ENCODE peak calls at places on chromosomes 6 and 20, in eight cellular contexts. M is kidney, U is RWPE1, T is endothelial cell, R is right lobe of liver, J is GM10248, B is WTC11, X is AG09319. S is an unnamed sample.

GRCh38 chr6:50610562-50610961 is 102.8 kb upstream of the TFAP2D start:
- DNase-seq in M (no peak), U (no peak), T (no peak), R (no peak), J (no peak), B (no peak), X (no peak), S (no peak)

GRCh38 chr6:160882741-160883340 is 108.7 kb upstream of the MAP3K4 start:
- DNase-seq in M (no peak), U (peak), T (no peak), R (no peak), J (no peak), B (no peak), X (no peak), S (no peak)

GRCh38 chr6:151164383-151164782 is 75.4 kb upstream of the AKAP12 start:
- DNase-seq in M (no peak), U (no peak), T (no peak), R (no peak), J (no peak), B (no peak), X (no peak), S (no peak)

GRCh38 chr20:38601216-38602184 is at the start of gene ARHGAP40:
- DNase-seq in M (peak), U (peak), T (peak), R (no peak), J (peak), B (peak), X (no peak), S (no peak)

GRCh38 chr20:44886276-44886671 is 769 bp downstream of the YWHAB start:
- DNase-seq in M (no peak), U (peak), T (no peak), R (no peak), J (no peak), B (no peak), X (no peak), S (no peak)

GRCh38 chr6:18053555-18054445 is 66.4 kb upstream of the KIF13A start:
- DNase-seq in M (no peak), U (no peak), T (no peak), R (no peak), J (no peak), B (no peak), X (no peak), S (no peak)

GRCh38 chr6:42249279-42249678 is 31.6 kb upstream of the MRPS10 start:
- DNase-seq in M (no peak), U (peak), T (no peak), R (no peak), J (no peak), B (no peak), X (no peak), S (no peak)

GRCh38 chr6:170186006-170186908 is 104.6 kb downstream of the DLL1 start:
- DNase-seq in M (no peak), U (peak), T (no peak), R (no peak), J (no peak), B (no peak), X (no peak), S (peak)

GRCh38 chr6:170147832-170148708 is 142.8 kb downstream of the DLL1 start:
- DNase-seq in M (peak), U (no peak), T (no peak), R (peak), J (peak), B (peak), X (no peak), S (peak)

GRCh38 chr6:53813096-53813495 is 18.3 kb downstream of the LRRC1 start:
- DNase-seq in M (no peak), U (no peak), T (no peak), R (no peak), J (no peak), B (no peak), X (no peak), S (no peak)

GRCh38 chr20:45459606-45460005 is 9.9 kb upstream of the WFDC2 start:
- DNase-seq in M (no peak), U (no peak), T (no peak), R (no peak), J (no peak), B (no peak), X (no peak), S (no peak)

GRCh38 chr6:36578030-36578825 is 15.9 kb upstream of the SRSF3 start:
- DNase-seq in M (no peak), U (no peak), T (no peak), R (no peak), J (no peak), B (no peak), X (no peak), S (no peak)

GRCh38 chr6:5738211-5738610 is 268.5 kb downstream of the NRN1 start:
- DNase-seq in M (no peak), U (no peak), T (no peak), R (no peak), J (no peak), B (no peak), X (no peak), S (no peak)

GRCh38 chr20:63639093-63639860 is 12.4 kb upstream of the GMEB2 start:
- DNase-seq in M (peak), U (no peak), T (no peak), R (no peak), J (no peak), B (no peak), X (no peak), S (no peak)

GRCh38 chr20:1912056-1912455 is 16.8 kb downstream of the SIRPA start:
- DNase-seq in M (no peak), U (no peak), T (no peak), R (no peak), J (no peak), B (no peak), X (no peak), S (no peak)

GRCh38 chr6:10613077-10613476 is 81.3 kb downstream of the C6orf52 start:
- DNase-seq in M (no peak), U (no peak), T (no peak), R (no peak), J (no peak), B (no peak), X (no peak), S (no peak)

DNA sequence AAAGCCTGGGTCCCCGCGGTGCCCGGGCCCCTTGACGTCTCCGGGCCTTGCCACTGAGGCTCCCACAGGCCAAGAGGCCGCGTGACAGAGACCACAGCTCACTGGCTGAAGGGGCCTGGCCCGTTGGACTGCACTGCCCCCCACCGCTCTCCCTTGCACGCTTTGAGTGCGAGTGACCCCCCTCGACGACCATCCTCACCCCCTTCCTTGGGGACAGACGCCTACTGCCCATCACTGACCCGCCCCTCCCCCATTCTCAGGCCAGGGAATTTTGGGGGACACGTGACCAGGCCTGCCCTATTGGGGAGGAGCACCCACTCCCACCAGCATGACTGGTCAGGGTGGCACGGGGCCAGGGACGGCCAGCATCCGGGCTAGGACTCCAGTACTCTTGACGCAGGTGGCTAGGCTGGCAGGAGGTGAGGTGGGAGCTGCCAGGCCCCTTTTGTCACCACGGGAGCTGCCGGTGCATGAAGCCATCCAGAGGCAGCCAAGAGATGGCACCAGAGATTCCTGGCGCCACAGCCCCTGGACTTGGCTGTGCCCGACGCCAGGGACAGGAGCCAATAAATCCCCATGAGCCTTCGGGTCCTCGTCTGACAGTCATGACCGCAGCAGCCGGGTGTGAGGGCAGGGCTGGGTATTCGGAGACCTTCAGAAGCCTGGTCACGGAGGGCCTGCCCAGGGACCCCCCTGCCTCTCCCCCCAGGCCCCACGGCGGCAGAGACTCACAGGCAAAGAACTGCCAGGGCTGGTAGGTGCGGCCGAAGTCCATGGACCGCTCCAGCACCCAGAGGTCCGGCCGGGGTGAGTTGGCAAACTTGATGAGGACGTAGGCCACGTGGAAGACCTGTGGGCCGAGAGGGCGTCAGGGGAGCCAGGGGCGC is 14.5 kb downstream of the LAMA5 start:
- DNase-seq in M (no peak), U (peak), T (no peak), R (peak), J (no peak), B (no peak), X (no peak), S (no peak)
- TF ChIP-seq CTCF in M (peak), U (peak), T (no peak), R (peak), J (no peak), B (no peak), X (no peak), S (peak)

DNA sequence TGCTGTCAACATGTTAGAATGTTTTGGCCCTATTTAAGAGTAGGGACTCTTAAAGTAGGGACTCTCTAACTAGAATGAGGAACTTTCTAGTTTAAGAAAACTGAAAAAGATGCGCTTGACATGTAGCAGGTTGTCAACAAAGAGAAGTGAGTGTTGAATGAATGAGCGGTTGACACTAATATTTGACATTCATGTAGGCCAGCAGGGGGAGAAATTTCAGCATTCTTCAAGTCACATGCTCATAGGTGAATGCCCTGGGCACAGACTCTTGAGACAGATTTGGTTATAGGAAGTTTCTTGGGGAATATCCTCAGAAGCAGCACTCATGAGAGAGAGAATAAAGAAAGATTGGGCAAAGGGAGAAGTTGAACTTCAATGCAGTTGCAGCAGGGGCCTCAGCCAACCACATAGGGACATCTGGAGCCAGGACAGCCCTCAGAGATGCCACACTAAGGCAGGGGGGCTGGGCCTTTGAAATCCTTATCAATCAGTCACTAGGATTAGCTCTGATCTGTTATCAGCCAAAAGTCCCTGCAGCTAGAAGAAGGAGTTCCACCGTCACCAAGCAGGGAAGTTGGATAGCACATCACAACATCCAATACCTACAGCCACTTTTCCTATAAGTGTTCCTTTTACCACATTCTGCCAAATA is 145.1 kb upstream of the FKBP1C start:
- DNase-seq in M (no peak), U (no peak), T (no peak), R (no peak), J (peak), B (no peak), X (no peak), S (no peak)
- TF ChIP-seq CTCF in M (peak), U (peak), T (no peak), R (peak), J (peak), B (no peak), X (no peak), S (peak)

DNA sequence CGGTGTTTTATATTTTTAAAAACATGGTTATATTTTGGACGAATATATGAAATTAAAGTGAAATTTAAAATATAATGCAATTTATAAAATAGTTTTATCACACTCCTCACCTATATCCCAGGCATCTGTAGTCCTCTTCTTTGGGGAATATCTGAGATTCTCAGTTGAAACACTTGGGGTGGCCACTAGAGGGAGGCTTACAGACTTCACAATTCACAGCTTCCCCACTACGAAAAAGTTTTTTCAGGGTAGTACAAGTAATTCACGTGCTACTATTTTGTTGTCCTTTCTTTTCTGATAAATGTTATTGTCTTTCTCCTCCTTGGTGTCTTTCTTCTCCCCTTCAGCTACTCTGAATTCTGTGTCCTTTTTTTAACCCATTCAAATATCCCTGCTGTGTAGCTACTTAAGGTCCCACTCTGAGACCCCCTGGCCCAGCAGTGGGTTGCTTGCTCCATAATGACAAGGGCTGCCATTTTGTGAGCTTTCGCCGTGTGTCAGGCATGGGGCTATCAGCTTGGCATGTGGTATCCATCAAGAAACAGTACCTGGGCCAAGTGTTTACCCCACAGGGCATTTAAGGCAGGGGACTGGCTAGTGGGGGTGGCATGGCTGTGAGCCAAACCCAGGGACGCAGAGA is 43.6 kb upstream of the PHACTR3 start:
- DNase-seq in M (no peak), U (peak), T (no peak), R (no peak), J (peak), B (no peak), X (no peak), S (no peak)
- TF ChIP-seq CTCF in M (peak), U (peak), T (peak), R (peak), J (peak), B (peak), X (peak), S (peak)

GRCh38 chr6:7664003-7664402 is 61.9 kb upstream of the BMP6 start:
- DNase-seq in M (no peak), U (no peak), T (no peak), R (no peak), J (no peak), B (no peak), X (no peak), S (no peak)
- TF ChIP-seq CTCF in M (no peak), U (no peak), T (no peak), R (no peak), J (no peak), B (no peak), X (no peak), S (no peak)

DNA sequence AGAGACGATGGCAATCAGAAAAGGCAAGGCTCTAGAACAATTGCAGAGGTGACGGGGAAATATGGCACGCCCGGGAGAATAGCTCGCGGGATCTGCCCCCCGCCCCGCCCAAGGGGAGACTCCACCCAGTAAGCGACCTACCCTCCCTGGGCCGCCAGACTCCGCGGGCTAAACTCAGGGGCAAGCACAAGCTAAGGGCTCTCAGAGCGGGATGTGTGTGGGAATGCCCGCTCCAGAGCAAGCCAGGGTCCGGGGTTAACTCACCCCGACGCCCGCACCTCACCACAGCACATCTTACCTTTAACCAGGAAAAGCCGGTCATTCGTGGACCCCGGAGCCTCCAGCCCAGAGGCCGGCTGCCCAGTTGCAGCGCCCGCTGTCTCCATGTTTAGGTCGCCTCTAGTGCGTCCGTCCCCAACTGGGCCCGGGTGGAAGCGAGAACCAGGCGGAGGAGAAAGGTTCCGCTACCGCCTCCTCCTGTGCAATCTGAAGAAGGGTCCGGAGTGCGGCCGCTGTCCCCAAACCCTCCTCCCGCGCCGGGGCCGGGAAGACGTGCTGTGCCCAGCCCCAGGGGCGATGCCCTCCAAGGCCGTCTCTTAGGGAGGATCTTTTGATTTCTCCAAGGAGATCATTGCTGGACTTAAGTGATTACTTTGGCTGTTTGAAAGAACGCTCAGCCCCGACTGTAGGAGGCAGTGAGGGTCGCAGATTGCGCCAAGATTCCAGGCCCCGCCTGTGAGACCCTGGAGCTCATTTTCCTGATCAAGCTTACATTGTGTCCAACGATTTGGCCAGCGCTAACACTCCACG is at the start of gene TMEM242:
- DNase-seq in M (peak), U (peak), T (peak), R (peak), J (peak), B (peak), X (peak), S (peak)
- TF ChIP-seq CTCF in M (peak), U (no peak), T (peak), R (peak), J (no peak), B (no peak), X (peak), S (peak)

GRCh38 chr20:36745234-36745926 is 510 bp downstream of the NDRG3 start:
- DNase-seq in M (peak), U (no peak), T (no peak), R (no peak), J (no peak), B (no peak), X (no peak), S (no peak)
- TF ChIP-seq CTCF in M (no peak), U (no peak), T (no peak), R (no peak), J (peak), B (no peak), X (peak), S (no peak)

S was measured in chondrocyte.